ENCODE peak calls at places on chromosome 5, in eight cellular contexts. D, Q, C, M, B, Y, J and K are unnamed samples.

GRCh38 chr5:159442210-159442850 is 112.0 kb upstream of the IL12B start:
- DNase-seq in Q (no peak), J (no peak), Y (no peak), M (no peak), C (no peak), B (no peak), D (no peak), K (no peak)

GRCh38 chr5:1183424-1184162 is 17.8 kb upstream of the SLC6A19 start:
- DNase-seq in Y (no peak), J (no peak), D (no peak), Q (no peak), C (no peak), B (peak), M (no peak), K (no peak)

GRCh38 chr5:98722188-98722587 is 51.3 kb upstream of the RGMB start:
- DNase-seq in D (peak), M (no peak), C (no peak), B (no peak), Q (no peak), Y (no peak), J (no peak), K (no peak)

GRCh38 chr5:180172447-180173197 is 36.4 kb downstream of the RASGEF1C start:
- DNase-seq in Q (no peak), Y (no peak), B (no peak), J (no peak), D (no peak), M (no peak), C (no peak), K (no peak)

GRCh38 chr5:119074419-119074818 is 3.5 kb downstream of the DMXL1 start:
- DNase-seq in C (no peak), Y (no peak), Q (no peak), B (no peak), J (no peak), M (no peak), D (no peak), K (no peak)

GRCh38 chr5:61969347-61969746 is 336.7 kb upstream of the KIF2A start:
- DNase-seq in J (no peak), Q (no peak), B (no peak), D (peak), M (no peak), Y (no peak), C (no peak), K (no peak)

GRCh38 chr5:122756263-122756911 is 18.5 kb upstream of the SNX2 start:
- DNase-seq in D (peak), J (no peak), C (no peak), M (peak), B (no peak), Q (no peak), Y (peak), K (no peak)

GRCh38 chr5:194102-194501 is 2.8 kb downstream of the LRRC14B start:
- DNase-seq in Q (no peak), M (no peak), J (no peak), C (no peak), B (no peak), D (no peak), Y (no peak), K (no peak)

GRCh38 chr5:112264151-112264550 is 154.9 kb downstream of the EPB41L4A start:
- DNase-seq in Q (no peak), B (no peak), C (no peak), D (no peak), Y (no peak), J (no peak), M (no peak), K (no peak)

GRCh38 chr5:83377131-83377865 is 94.2 kb upstream of the VCAN start:
- DNase-seq in C (no peak), Y (no peak), B (no peak), Q (no peak), M (peak), D (peak), J (peak), K (no peak)

GRCh38 chr5:176610430-176610763 is 441 bp upstream of the GPRIN1 start:
- DNase-seq in M (no peak), C (no peak), J (no peak), Y (peak), D (no peak), B (no peak), Q (no peak), K (no peak)

GRCh38 chr5:14420136-14420808 is 161.3 kb upstream of the OTULINL start:
- DNase-seq in Y (no peak), J (no peak), C (no peak), M (no peak), D (peak), B (no peak), Q (no peak), K (no peak)

GRCh38 chr5:71651554-71651953 is 64.4 kb downstream of the MCCC2 start:
- DNase-seq in B (no peak), Y (no peak), Q (no peak), M (no peak), D (no peak), C (no peak), J (no peak), K (no peak)

GRCh38 chr5:53515988-53516387 is 35.6 kb downstream of the FST start:
- DNase-seq in D (no peak), B (no peak), C (no peak), M (no peak), Q (no peak), Y (no peak), J (no peak), K (no peak)

GRCh38 chr5:74798977-74799911 is 32.2 kb downstream of the NSA2 start:
- DNase-seq in B (peak), C (no peak), J (no peak), Y (no peak), Q (no peak), D (no peak), M (no peak), K (no peak)

GRCh38 chr5:68350176-68350575 is 134.6 kb downstream of the PIK3R1 start:
- DNase-seq in C (no peak), M (no peak), B (no peak), Y (no peak), Q (no peak), J (no peak), D (peak), K (no peak)

GRCh38 chr5:139245637-139246335 is 47.6 kb upstream of the SIL1 start:
- DNase-seq in B (no peak), Y (no peak), D (no peak), J (no peak), Q (no peak), M (no peak), C (no peak), K (no peak)

GRCh38 chr5:44536650-44537260 is 147.5 kb upstream of the FGF10 start:
- DNase-seq in Q (no peak), B (no peak), D (peak), Y (no peak), C (no peak), M (no peak), J (no peak), K (no peak)

GRCh38 chr5:127885176-127885575 is 182.0 kb downstream of the CCDC192 start:
- DNase-seq in D (no peak), J (no peak), Q (no peak), B (no peak), C (no peak), Y (no peak), M (no peak), K (no peak)

GRCh38 chr5:108727154-108727638 is 20.5 kb upstream of the FER start:
- DNase-seq in Y (peak), J (peak), M (no peak), B (no peak), Q (no peak), C (no peak), D (peak), K (no peak)

GRCh38 chr5:43661102-43661501 is 58.1 kb downstream of the NNT start:
- DNase-seq in Y (no peak), Q (no peak), J (no peak), B (no peak), D (no peak), M (no peak), C (no peak), K (no peak)

GRCh38 chr5:123512631-123513461 is 869 bp downstream of the CSNK1G3 start:
- DNase-seq in J (no peak), B (peak), D (peak), Q (no peak), C (no peak), M (no peak), Y (peak), K (no peak)

GRCh38 chr5:41708604-41708940 is 161.7 kb downstream of the OXCT1 start:
- DNase-seq in C (no peak), J (no peak), D (peak), M (no peak), Q (no peak), Y (no peak), B (no peak), K (no peak)

GRCh38 chr5:14215901-14216300 is 72.8 kb downstream of the TRIO start:
- DNase-seq in J (no peak), Q (no peak), Y (no peak), B (no peak), D (no peak), M (no peak), C (no peak), K (no peak)

GRCh38 chr5:117829646-117830045 is 1158.7 kb downstream of the DTWD2 start:
- DNase-seq in Y (no peak), D (no peak), Q (no peak), J (no peak), C (no peak), B (no peak), M (no peak), K (no peak)

GRCh38 chr5:151047814-151048425 is 27.5 kb downstream of the GPX3 start:
- DNase-seq in M (no peak), Y (peak), C (no peak), J (no peak), Q (no peak), B (no peak), D (no peak), K (no peak)

GRCh38 chr5:115209279-115209678 is 39.6 kb upstream of the TRIM36 start:
- DNase-seq in D (no peak), Y (peak), B (no peak), C (no peak), J (no peak), M (no peak), Q (no peak), K (no peak)

GRCh38 chr5:139457241-139457640 is 5.3 kb downstream of the ECSCR start:
- DNase-seq in B (no peak), D (no peak), J (no peak), Y (no peak), Q (no peak), M (no peak), C (no peak), K (no peak)

GRCh38 chr5:160357861-160358411 is 12.5 kb downstream of the C1QTNF2 start:
- DNase-seq in B (no peak), D (no peak), Q (no peak), J (no peak), Y (no peak), C (no peak), M (no peak), K (no peak)

GRCh38 chr5:138408023-138408422 is 30.8 kb upstream of the REEP2 start:
- DNase-seq in C (no peak), Y (no peak), B (no peak), Q (no peak), J (no peak), D (no peak), M (no peak), K (no peak)

GRCh38 chr5:180718810-180719453 is 20.9 kb downstream of the OR2Y1 start:
- DNase-seq in D (peak), Y (no peak), B (no peak), C (no peak), Q (no peak), M (peak), J (peak), K (no peak)

GRCh38 chr5:139646912-139647391 is 1.2 kb upstream of the CXXC5 start:
- DNase-seq in C (no peak), B (peak), Y (no peak), D (no peak), M (no peak), J (no peak), Q (no peak), K (no peak)

GRCh38 chr5:135651156-135651555 is 72.4 kb upstream of the CXCL14 start:
- DNase-seq in Q (no peak), J (peak), D (peak), M (no peak), C (no peak), Y (no peak), B (no peak), K (no peak)

DNA sequence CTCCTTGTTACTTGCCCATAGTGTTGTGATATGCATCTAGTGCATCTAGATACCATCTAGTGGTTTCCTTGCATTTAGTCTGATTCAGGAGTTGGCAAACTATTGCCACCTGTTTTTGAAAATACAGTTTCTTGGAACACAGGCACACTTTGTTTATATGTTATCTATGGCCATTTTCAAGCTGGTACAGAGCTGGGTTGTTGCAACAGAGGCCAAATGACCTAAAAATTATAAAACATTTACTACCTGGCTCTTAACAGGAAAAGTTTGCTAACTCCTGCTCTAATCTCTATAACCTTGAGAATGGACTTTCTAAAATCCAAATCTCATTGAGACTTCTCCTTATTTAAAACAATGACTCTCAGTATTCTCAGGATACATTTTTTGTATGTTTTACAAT is 19.4 kb upstream of the FBXO38 start:
- DNase-seq in J (no peak), Y (no peak), M (no peak), B (no peak), Q (no peak), D (no peak), C (no peak), K (no peak)
- TF ChIP-seq CTCF in J (no peak), Y (no peak), M (no peak), B (no peak), Q (no peak), D (peak), C (no peak), K (no peak)

GRCh38 chr5:28770307-28770706 is 1731.9 kb upstream of the CDH9 start:
- DNase-seq in J (no peak), M (no peak), C (no peak), D (no peak), Y (no peak), Q (no peak), B (no peak), K (no peak)

DNA sequence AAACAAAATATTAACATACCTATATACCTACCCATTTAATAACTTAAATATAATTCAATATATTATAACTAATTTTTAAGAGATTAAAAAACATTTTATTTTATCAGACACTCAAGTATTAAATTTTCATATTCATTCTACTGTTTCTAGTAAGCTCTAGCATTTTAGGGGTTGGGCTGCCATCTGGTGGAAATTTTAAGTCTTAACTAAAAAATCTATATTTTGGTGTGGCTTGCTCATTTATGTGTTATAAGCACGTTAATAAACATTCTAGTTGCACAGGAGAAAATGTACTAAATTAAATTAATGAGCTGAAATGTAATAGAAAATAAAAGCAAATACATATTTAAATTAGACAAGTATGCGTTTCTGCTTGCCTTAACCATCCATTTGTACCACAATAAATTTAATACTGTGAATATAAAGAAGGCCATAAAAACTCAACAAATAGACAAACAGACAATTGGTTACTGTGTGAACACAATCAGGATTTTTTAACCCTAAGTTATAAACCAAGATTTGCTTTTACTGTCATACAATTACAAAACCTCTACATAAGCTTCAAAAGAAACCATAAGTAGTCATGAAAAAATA is 1728.3 kb upstream of the CDH9 start:
- DNase-seq in J (no peak), Q (no peak), M (no peak), C (no peak), B (no peak), D (peak), Y (no peak), K (no peak)
- TF ChIP-seq CTCF in J (no peak), Q (peak), M (no peak), C (no peak), B (peak), D (peak), Y (no peak), K (peak)

DNA sequence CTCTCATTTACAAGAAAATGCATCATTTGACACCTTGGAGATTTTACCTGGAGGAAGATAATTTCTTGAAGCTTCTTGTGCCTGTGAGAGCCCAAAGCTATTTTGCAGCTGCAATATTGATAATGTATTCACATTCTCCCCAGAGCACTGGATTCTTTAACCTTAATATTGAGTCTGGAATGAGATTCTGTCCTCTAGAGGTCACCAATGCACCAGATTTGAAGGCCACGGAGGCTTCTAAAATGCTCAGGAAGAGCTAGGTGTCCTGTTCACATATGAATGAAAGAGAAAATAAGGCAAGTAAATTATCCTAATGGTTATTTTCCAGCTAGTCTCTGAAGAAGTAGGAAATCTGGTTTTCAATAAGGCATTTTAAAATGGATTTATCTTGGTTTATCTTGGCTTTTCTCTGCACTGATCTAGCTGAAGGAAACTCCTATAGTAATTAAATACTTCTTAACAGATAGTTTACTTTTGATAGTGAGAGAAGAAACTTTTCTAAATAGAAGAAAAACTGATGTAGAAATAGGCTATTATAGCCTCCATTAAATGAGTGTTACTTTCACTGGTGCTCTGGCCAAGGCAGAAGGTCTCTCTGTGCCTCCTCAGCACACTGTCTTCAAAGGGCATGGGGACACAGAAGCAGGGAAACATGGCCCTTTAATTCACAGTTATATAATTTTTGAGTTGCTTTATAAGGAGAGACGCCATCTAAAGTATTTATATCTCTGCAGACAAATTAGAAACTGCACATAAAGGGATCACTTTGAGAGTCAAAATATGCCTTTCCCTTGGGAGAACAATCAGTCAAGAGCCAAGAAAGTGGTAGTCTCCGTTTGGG is 297.0 kb upstream of the ACTBL2 start:
- DNase-seq in Y (no peak), J (peak), D (peak), M (no peak), B (no peak), Q (no peak), C (peak), K (no peak)
- TF ChIP-seq CTCF in Y (peak), J (peak), D (peak), M (peak), B (peak), Q (peak), C (peak), K (peak)

DNA sequence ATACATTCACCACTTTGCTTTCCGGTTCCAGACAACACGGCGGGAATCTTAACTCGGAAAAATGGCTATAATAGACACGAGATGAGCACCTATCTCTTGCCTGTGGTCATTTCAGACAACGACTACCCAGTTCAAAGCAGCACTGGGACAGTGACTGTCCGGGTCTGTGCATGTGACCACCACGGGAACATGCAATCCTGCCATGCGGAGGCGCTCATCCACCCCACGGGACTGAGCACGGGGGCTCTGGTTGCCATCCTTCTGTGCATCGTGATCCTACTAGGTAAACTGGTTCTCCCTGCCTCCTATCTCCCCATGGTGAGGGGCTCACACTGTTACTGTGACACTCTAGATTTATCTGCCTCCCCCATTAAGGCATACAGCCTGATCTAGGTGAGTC is 124.2 kb downstream of the CDH6 start:
- DNase-seq in Y (no peak), J (no peak), Q (no peak), C (no peak), D (no peak), M (no peak), B (no peak), K (no peak)
- TF ChIP-seq CTCF in Y (no peak), J (no peak), Q (no peak), C (no peak), D (no peak), M (no peak), B (no peak), K (no peak)

DNA sequence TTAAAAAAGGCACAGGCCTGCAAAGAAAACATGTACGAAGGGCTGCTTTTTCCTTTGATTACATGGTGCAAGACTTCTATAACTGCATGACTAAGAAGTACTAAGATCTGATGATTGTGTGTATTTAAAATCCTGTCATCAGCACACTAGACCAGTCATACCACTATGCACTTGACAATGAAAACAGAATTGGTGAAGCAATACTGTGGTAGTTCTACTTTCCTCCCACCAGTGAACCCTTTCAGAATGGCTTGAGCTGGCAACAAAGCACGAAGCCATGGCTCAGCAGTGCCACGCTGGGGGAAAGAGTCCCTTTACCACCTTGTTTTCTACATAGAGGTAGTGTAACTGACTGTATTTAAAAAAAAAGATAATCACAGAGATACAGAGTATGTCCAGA is 49.0 kb upstream of the POU5F2 start:
- DNase-seq in M (no peak), B (no peak), Y (no peak), C (no peak), D (peak), J (no peak), Q (no peak), K (no peak)
- TF ChIP-seq CTCF in M (no peak), B (no peak), Y (no peak), C (no peak), D (no peak), J (no peak), Q (no peak), K (no peak)

GRCh38 chr5:33937017-33937699 is 972 bp downstream of the RXFP3 start:
- DNase-seq in J (no peak), Y (no peak), D (no peak), Q (no peak), C (no peak), B (no peak), M (no peak), K (no peak)

GRCh38 chr5:33936381-33937016 is at the start of gene RXFP3:
- DNase-seq in B (no peak), Y (no peak), D (no peak), Q (no peak), M (no peak), C (no peak), J (no peak), K (no peak)

GRCh38 chr5:33933723-33934544 is 2.3 kb upstream of the RXFP3 start:
- DNase-seq in C (no peak), J (no peak), Y (no peak), Q (no peak), D (peak), M (no peak), B (no peak), K (no peak)

GRCh38 chr5:33937700-33938506 is 1.7 kb downstream of the RXFP3 start:
- DNase-seq in Q (no peak), J (no peak), C (no peak), M (no peak), B (no peak), D (no peak), Y (no peak), K (no peak)

GRCh38 chr5:33936004-33936380 is 194 bp upstream of the RXFP3 start:
- DNase-seq in J (no peak), Q (no peak), B (peak), D (peak), Y (peak), C (no peak), M (no peak), K (no peak)
- TF ChIP-seq CTCF in J (no peak), Q (peak), B (no peak), D (no peak), Y (no peak), C (no peak), M (no peak), K (peak)

GRCh38 chr5:51468196-51468595 is 84.9 kb downstream of the ISL1 start:
- DNase-seq in J (no peak), Y (no peak), C (no peak), M (no peak), Q (no peak), B (no peak), D (peak), K (no peak)
- TF ChIP-seq CTCF in J (peak), Y (no peak), C (no peak), M (peak), Q (no peak), B (no peak), D (peak), K (no peak)